ENCODE peak calls at places on chromosomes 13 and 19, in four cellular contexts. C is tibial nerve, A is uterus, H is heart left ventricle. N is an unnamed sample.

GRCh38 chr13:110499621-110500281 is 61.8 kb downstream of the RAB20 start:
- DNase-seq in C (no peak), H (no peak), A (no peak), N (no peak)

GRCh38 chr19:16143399-16144215 is at the start of gene HSH2D:
- DNase-seq in C (no peak), H (peak), A (no peak), N (peak)

GRCh38 chr19:43799502-43800142 is 2.6 kb downstream of the LYPD5 start:
- DNase-seq in A (no peak), C (no peak), H (no peak), N (no peak)

GRCh38 chr13:106867249-106867648 is 299.3 kb upstream of the ARGLU1 start:
- DNase-seq in H (no peak), A (no peak), C (no peak), N (no peak)

GRCh38 chr19:53552001-53552721 is 14.2 kb downstream of the ZNF331 start:
- DNase-seq in C (no peak), A (no peak), H (no peak), N (no peak)

GRCh38 chr19:5131866-5132561 is 163.1 kb downstream of the KDM4B start:
- DNase-seq in C (no peak), H (no peak), A (no peak), N (peak)

GRCh38 chr19:41774515-41774980 is 19.2 kb downstream of the CEACAM6 start:
- DNase-seq in H (no peak), A (no peak), C (no peak), N (peak)

GRCh38 chr13:97018029-97018819 is 23.9 kb upstream of the OXGR1 start:
- DNase-seq in C (no peak), A (peak), H (peak), N (no peak)

GRCh38 chr13:105814219-105814901 is 721.1 kb downstream of the EFNB2 start:
- DNase-seq in H (no peak), C (no peak), A (no peak), N (no peak)

GRCh38 chr19:1189419-1189818 is 15.4 kb upstream of the SBNO2 start:
- DNase-seq in C (no peak), A (no peak), H (no peak), N (no peak)

GRCh38 chr19:58552655-58553054 is 2.2 kb downstream of the CHMP2A start:
- DNase-seq in A (no peak), H (no peak), C (no peak), N (no peak)

GRCh38 chr19:58554494-58555368 is at the start of gene CHMP2A:
- DNase-seq in A (peak), C (peak), H (peak), N (peak)

GRCh38 chr19:58555369-58555885 is 522 bp upstream of the CHMP2A start:
- DNase-seq in A (no peak), C (no peak), H (no peak), N (no peak)

GRCh38 chr19:58551577-58552471 is 3.1 kb downstream of the CHMP2A start:
- DNase-seq in C (no peak), H (no peak), A (no peak), N (no peak)

GRCh38 chr19:58553799-58554493 is 959 bp downstream of the CHMP2A start:
- DNase-seq in A (no peak), H (no peak), C (no peak), N (no peak)
- TF ChIP-seq POLR2A in A (no peak), H (no peak), C (no peak), N (no peak)

GRCh38 chr19:55339225-55340143 is at the start of gene KMT5C:
- DNase-seq in H (peak), C (peak), A (peak), N (peak)
- TF ChIP-seq CTCF in H (peak), C (peak), A (peak), N (no peak)

DNA sequence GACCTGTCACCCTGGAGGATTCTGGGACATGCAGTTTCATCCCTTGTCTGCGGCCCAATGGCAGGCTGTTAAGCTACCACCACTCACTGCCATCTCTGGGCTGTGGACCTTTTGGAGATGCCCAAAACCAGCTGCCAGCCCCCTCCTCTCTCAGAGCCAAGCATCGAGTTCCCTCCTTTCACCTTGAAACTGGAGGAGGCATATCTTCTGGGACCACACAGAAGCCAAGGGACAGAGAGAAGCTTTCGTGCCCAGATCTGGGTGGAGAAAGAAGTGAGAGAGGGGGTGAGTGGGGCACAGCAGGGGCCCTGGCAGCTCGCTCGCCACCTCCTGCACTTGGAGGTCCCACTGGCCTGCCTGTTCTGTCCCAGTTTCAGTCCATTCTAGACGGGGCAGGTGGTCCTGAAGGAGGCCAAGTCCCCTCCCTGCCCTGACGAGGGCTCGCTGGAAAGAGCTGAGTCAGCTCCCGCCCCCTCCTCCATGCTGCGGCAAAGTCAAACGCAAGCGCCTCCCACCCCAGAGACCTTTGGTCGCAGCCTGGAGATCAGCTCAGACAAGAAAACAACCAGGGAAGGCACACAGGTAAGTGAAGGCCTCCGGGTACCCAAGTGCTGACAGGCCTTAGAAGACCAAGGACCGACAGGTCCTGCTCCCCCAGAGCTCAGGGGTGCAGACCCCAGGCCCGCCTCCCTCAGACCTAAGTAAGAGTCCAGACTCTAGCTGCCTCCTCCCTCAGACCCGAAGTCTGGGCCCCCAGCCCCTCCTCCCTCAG is 3.8 kb downstream of the BCAT2 start:
- DNase-seq in A (no peak), C (no peak), H (no peak), N (no peak)
- TF ChIP-seq POLR2A in A (no peak), C (no peak), H (no peak), N (no peak)

GRCh38 chr13:99981115-99982020 is at the start of gene ZIC2:
- DNase-seq in H (no peak), A (no peak), C (no peak), N (no peak)
- TF ChIP-seq CTCF in H (no peak), A (no peak), C (no peak), N (no peak)

GRCh38 chr13:27258637-27259377 is 7.4 kb downstream of the RPL21 start:
- DNase-seq in C (no peak), H (no peak), A (no peak), N (no peak)

GRCh38 chr13:27259831-27260230 is 8.5 kb downstream of the RPL21 start:
- DNase-seq in A (no peak), C (no peak), H (no peak), N (no peak)

GRCh38 chr13:27261376-27261775 is 9.3 kb upstream of the RASL11A start:
- DNase-seq in C (no peak), A (no peak), H (no peak), N (no peak)

GRCh38 chr13:27257648-27258253 is 6.4 kb downstream of the RPL21 start:
- DNase-seq in C (no peak), H (no peak), A (no peak), N (no peak)

DNA sequence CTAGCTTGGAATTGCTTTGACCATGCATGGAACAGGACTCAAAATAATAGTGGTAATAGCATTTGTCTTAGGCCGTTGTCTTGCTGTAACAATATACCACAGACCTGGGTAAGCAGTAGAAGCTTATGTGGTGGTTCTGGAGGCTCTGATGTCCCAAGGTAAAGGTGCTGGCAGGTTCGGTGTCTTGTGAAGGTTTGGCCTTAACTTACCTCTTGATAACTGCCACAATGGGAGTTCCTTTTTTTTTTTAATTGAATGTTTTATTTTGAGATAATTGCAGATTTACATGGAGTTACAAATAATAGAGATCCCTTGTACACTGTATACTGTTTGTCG is 5.8 kb downstream of the RPL21 start:
- DNase-seq in C (no peak), H (no peak), A (no peak), N (no peak)
- TF ChIP-seq POLR2A in C (no peak), H (no peak), A (no peak), N (no peak)

GRCh38 chr19:49758292-49758691 is 4.8 kb downstream of the TSKS start:
- DNase-seq in H (no peak), A (no peak), C (no peak), N (no peak)

GRCh38 chr19:49763230-49763629 is at the start of gene TSKS:
- DNase-seq in H (no peak), A (no peak), C (no peak), N (no peak)

GRCh38 chr19:49764341-49764740 is 1.2 kb upstream of the TSKS start:
- DNase-seq in H (no peak), C (no peak), A (no peak), N (no peak)

GRCh38 chr19:49761249-49761624 is 1.9 kb downstream of the TSKS start:
- DNase-seq in H (no peak), C (no peak), A (no peak), N (no peak)

DNA sequence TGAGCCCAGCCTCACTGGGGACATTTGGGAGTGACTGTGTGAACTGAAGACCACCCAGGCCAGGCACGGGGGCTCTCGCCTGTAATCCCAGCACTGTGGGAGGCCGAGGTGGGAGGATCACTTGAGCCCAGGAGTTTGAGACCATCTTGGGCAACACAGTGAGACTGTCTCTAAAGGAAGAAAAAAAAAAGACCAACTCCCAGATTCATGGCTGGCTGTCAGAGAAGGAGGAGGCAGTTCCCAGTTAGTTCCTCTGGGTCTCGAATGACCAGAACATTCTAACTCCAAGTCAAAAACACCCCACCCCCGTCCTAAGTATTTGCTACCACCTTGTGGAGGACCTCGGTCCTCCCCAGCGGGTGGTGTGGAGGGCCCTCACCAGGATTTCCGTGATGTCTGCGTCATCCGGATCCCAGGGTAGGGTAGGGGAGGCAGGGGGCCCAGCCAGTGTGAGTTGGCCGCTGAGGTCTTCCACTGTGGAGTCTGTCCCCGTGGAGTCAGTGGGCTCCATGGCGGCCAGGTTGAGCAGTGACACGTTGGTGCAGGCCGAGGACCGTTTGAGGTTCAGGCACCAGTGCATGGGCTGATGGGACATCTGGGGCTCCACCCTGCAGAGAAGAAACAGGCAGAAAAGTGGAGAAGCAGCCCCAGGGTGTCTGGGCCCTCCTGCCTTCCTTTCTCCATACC is 1.3 kb downstream of the TSKS start:
- DNase-seq in C (no peak), H (peak), A (peak), N (no peak)
- TF ChIP-seq CTCF in C (no peak), H (peak), A (peak), N (no peak)

GRCh38 chr19:18710986-18711751 is 27.7 kb downstream of the CRTC1 start:
- DNase-seq in C (peak), H (no peak), A (peak), N (no peak)

GRCh38 chr19:18711893-18712292 is 28.4 kb downstream of the CRTC1 start:
- DNase-seq in H (no peak), A (no peak), C (no peak), N (no peak)

GRCh38 chr19:18712981-18713380 is 29.5 kb downstream of the CRTC1 start:
- DNase-seq in H (no peak), C (no peak), A (no peak), N (no peak)

GRCh38 chr19:18715416-18715815 is 31.9 kb downstream of the CRTC1 start:
- DNase-seq in C (no peak), H (no peak), A (no peak), N (no peak)

DNA sequence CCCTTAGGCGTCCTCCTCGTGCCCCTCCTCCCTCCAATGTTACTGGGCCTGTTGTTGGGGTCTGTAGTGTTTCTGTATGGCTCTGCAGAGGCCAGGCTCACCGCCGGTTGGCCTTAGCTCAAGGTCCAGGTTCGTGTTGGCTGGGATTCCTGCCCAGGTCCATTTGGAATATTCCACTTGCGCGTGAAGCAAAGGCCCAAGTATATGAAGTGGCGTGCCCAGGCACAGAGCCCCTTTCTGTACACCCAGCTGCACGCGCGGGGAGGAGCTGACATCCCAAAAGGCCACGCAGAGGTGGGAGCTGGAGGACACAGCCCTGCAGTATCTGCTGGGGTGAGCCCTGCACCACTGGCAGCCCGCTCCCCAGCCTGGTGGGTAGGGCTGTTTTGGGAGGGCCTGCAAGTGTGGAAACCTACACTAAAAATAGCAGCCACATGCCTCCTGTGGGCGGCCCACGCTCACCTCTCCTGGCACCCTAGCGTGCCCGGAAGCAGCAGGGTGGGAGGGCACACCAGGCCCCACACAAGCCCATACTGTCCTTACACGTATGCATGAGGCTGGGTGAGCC is 30.2 kb downstream of the CRTC1 start:
- DNase-seq in C (no peak), H (no peak), A (no peak), N (no peak)
- TF ChIP-seq POLR2A in C (no peak), H (no peak), A (no peak), N (no peak)

GRCh38 chr19:48418317-48419064 is 25.0 kb downstream of the GRIN2D start:
- DNase-seq in C (no peak), A (no peak), H (no peak), N (no peak)
- TF ChIP-seq CTCF in C (no peak), A (no peak), H (no peak), N (no peak)

GRCh38 chr19:38640368-38640767 is 7.1 kb upstream of the ACTN4 start:
- DNase-seq in H (peak), C (no peak), A (no peak), N (no peak)
- TF ChIP-seq POLR2A in H (no peak), C (no peak), A (no peak), N (no peak)

N was measured in prostate gland.